ENCODE peak calls at places on chromosomes 5 and 9, in seven cellular contexts. A, H, G, F, B, U and V are unnamed samples.

GRCh38 chr5:180644129-180644824 is 5.1 kb downstream of the FLT4 start:
- DNase-seq in A (no peak), H (no peak), G (no peak), F (no peak), B (no peak), U (no peak), V (no peak)

GRCh38 chr5:80194470-80194869 is 61.4 kb downstream of the SERINC5 start:
- DNase-seq in A (no peak), H (no peak), G (peak; percentile 25), F (no peak), B (no peak), U (no peak), V (no peak)

GRCh38 chr9:72680593-72681317 is 159.3 kb downstream of the TMC1 start:
- DNase-seq in A (no peak), H (no peak), G (no peak), F (no peak), B (no peak), U (no peak), V (no peak)

GRCh38 chr5:132808866-132809265 is 4.2 kb upstream of the SOWAHA start:
- DNase-seq in A (no peak), H (no peak), G (no peak), F (no peak), B (no peak), U (no peak), V (no peak)

GRCh38 chr5:169712428-169712827 is 75.4 kb downstream of the DOCK2 start:
- DNase-seq in A (no peak), H (no peak), G (peak; percentile 40), F (no peak), B (no peak), U (no peak), V (no peak)

GRCh38 chr5:81552844-81553569 is 159.1 kb upstream of the ACOT12 start:
- DNase-seq in A (no peak), H (no peak), G (peak; percentile 4), F (no peak), B (no peak), U (no peak), V (peak; percentile 5)

GRCh38 chr9:107337676-107338590 is 54.9 kb downstream of the RAD23B start:
- DNase-seq in A (no peak), H (no peak), G (no peak), F (no peak), B (no peak), U (no peak), V (peak; percentile 57)

GRCh38 chr5:136886623-136887022 is 521.3 kb upstream of the TRPC7 start:
- DNase-seq in A (no peak), H (no peak), G (no peak), F (no peak), B (no peak), U (peak; percentile 46), V (no peak)

GRCh38 chr9:35547889-35548418 is 57.1 kb upstream of the TESK1 start:
- DNase-seq in A (no peak), H (no peak), G (no peak), F (no peak), B (no peak), U (no peak), V (no peak)

GRCh38 chr5:168188182-168188581 is 103.3 kb upstream of the WWC1 start:
- DNase-seq in A (no peak), H (no peak), G (no peak), F (no peak), B (no peak), U (no peak), V (no peak)

GRCh38 chr9:72592501-72593403 is 71.3 kb downstream of the TMC1 start:
- DNase-seq in A (peak; percentile 58), H (peak; percentile 2), G (peak; percentile 72), F (no peak), B (no peak), U (no peak), V (peak; percentile 74)